ENCODE peak calls at places on chromosomes 11 and 22, in ten cellular contexts. G, K, X, I, C, B, A, M, N and T are unnamed samples.

GRCh38 chr22:49946612-49947295 is 13.8 kb upstream of the PIM3 start:
- DNase-seq in M (peak), N (no peak), I (no peak), K (no peak), G (no peak), X (no peak), C (no peak), A (no peak), B (no peak), T (no peak)

GRCh38 chr22:50444663-50445062 is 30.2 kb downstream of the SBF1 start:
- DNase-seq in C (peak), I (no peak), B (no peak), G (no peak), X (peak), N (peak), A (peak), K (no peak), M (peak), T (no peak)

GRCh38 chr22:42688241-42688913 is 32.3 kb downstream of the A4GALT start:
- DNase-seq in G (no peak), A (peak), X (peak), C (peak), N (peak), M (peak), I (no peak), K (no peak), B (no peak), T (peak)

GRCh38 chr11:132080121-132080520 is 709.7 kb downstream of the NTM start:
- DNase-seq in M (peak), I (no peak), X (no peak), N (no peak), B (no peak), A (peak), C (peak), G (no peak), K (no peak), T (no peak)

GRCh38 chr11:84714316-84714780 is 912.8 kb downstream of the DLG2 start:
- DNase-seq in M (peak), K (peak), A (peak), G (peak), I (no peak), C (no peak), N (peak), B (no peak), X (peak), T (no peak)

GRCh38 chr22:30327864-30328345 is 1.2 kb upstream of the TBC1D10A start:
- DNase-seq in N (no peak), G (no peak), B (no peak), M (peak), X (peak), C (no peak), A (no peak), K (no peak), I (no peak), T (no peak)

GRCh38 chr11:128662960-128663359 is 30.9 kb upstream of the FLI1 start:
- DNase-seq in X (no peak), G (no peak), C (no peak), M (no peak), I (no peak), K (no peak), A (no peak), B (no peak), N (no peak), T (no peak)

GRCh38 chr11:2466069-2466801 is 21.4 kb downstream of the KCNQ1 start:
- DNase-seq in A (no peak), M (no peak), I (no peak), N (no peak), C (no peak), B (peak), G (peak), K (no peak), X (no peak), T (peak)

GRCh38 chr22:50082961-50083461 is 2.2 kb downstream of the MLC1 start:
- DNase-seq in N (no peak), G (no peak), X (no peak), A (no peak), M (no peak), B (no peak), C (no peak), I (no peak), K (no peak), T (no peak)

GRCh38 chr11:45233121-45233803 is 52.9 kb downstream of the SYT13 start:
- DNase-seq in G (peak), M (peak), C (peak), N (peak), I (peak), X (peak), K (peak), B (peak), A (peak), T (no peak)

GRCh38 chr22:36433318-36434231 is 45.8 kb upstream of the MYH9 start:
- DNase-seq in A (no peak), N (no peak), X (no peak), G (no peak), I (no peak), M (no peak), K (no peak), B (no peak), C (no peak), T (no peak)

GRCh38 chr11:126161146-126161458 is 50.3 kb downstream of the RPUSD4 start:
- DNase-seq in M (no peak), B (no peak), N (no peak), X (no peak), A (no peak), K (no peak), C (no peak), I (no peak), G (no peak), T (no peak)

GRCh38 chr22:23289851-23290724 is 109.8 kb downstream of the BCR start:
- DNase-seq in C (peak), A (peak), B (peak), X (peak), I (peak), M (peak), K (peak), G (peak), N (peak), T (no peak)

GRCh38 chr11:95570845-95571244 is 218.7 kb downstream of the FAM76B start:
- DNase-seq in K (no peak), G (no peak), B (no peak), C (no peak), M (no peak), I (no peak), A (no peak), N (no peak), X (no peak), T (no peak)

GRCh38 chr22:29147241-29147919 is 58.3 kb upstream of the EMID1 start:
- DNase-seq in N (no peak), K (no peak), B (no peak), G (no peak), I (no peak), A (no peak), C (no peak), M (no peak), X (no peak), T (no peak)

GRCh38 chr22:46769706-46770105 is 7.3 kb downstream of the TBC1D22A start:
- DNase-seq in A (no peak), C (no peak), B (no peak), I (no peak), G (no peak), M (no peak), N (no peak), X (no peak), K (no peak), T (no peak)

GRCh38 chr11:72190581-72191205 is 1.2 kb upstream of the FOLR1 start:
- DNase-seq in K (no peak), X (no peak), G (no peak), I (no peak), C (no peak), N (no peak), M (no peak), B (no peak), A (no peak), T (no peak)

GRCh38 chr11:95584180-95584579 is 205.4 kb downstream of the FAM76B start:
- DNase-seq in C (peak), A (no peak), I (no peak), K (no peak), B (no peak), N (peak), G (no peak), M (peak), X (no peak), T (no peak)

GRCh38 chr22:18154821-18155390 is 4.9 kb downstream of the USP18 start:
- DNase-seq in B (no peak), N (peak), M (no peak), X (no peak), G (no peak), C (no peak), K (no peak), I (no peak), A (no peak), T (no peak)

GRCh38 chr11:84722583-84723108 is 904.5 kb downstream of the DLG2 start:
- DNase-seq in G (no peak), M (no peak), B (no peak), N (no peak), K (no peak), A (no peak), C (no peak), I (no peak), X (peak), T (no peak)

GRCh38 chr11:47538741-47539575 is 14.0 kb downstream of the CELF1 start:
- DNase-seq in C (no peak), M (no peak), G (no peak), N (no peak), K (no peak), B (no peak), X (no peak), A (no peak), I (no peak), T (no peak)

GRCh38 chr22:46761539-46762237 is 762 bp upstream of the TBC1D22A start:
- DNase-seq in B (no peak), M (no peak), X (no peak), I (no peak), C (no peak), N (no peak), K (peak), A (no peak), G (no peak), T (no peak)

GRCh38 chr11:76214186-76214585 is 7.9 kb upstream of the WNT11 start:
- DNase-seq in B (no peak), I (no peak), A (no peak), K (no peak), M (no peak), C (no peak), N (no peak), G (no peak), X (no peak), T (no peak)

GRCh38 chr22:36386900-36387663 is 685 bp downstream of the MYH9 start:
- DNase-seq in X (no peak), G (peak), A (no peak), K (no peak), N (peak), C (peak), I (no peak), B (peak), M (no peak), T (no peak)

GRCh38 chr22:46737105-46737975 is 712 bp downstream of the CERK start:
- DNase-seq in A (no peak), N (peak), G (peak), B (peak), C (peak), I (no peak), M (no peak), K (peak), X (no peak), T (no peak)

GRCh38 chr11:1931791-1932480 is 12.4 kb downstream of the TNNT3 start:
- DNase-seq in M (no peak), G (no peak), B (peak), N (no peak), K (no peak), C (no peak), A (no peak), I (no peak), X (no peak), T (peak)

GRCh38 chr11:126748097-126748756 is 252.3 kb downstream of the KIRREL3 start:
- DNase-seq in G (no peak), C (no peak), I (no peak), B (no peak), K (peak), N (no peak), M (no peak), A (no peak), X (no peak), T (no peak)

GRCh38 chr11:14642873-14643696 is 519 bp upstream of the PDE3B start:
- DNase-seq in K (no peak), C (no peak), A (no peak), X (peak), I (no peak), M (no peak), N (no peak), G (peak), B (no peak), T (no peak)

GRCh38 chr11:47998733-47999359 is 18.5 kb downstream of the PTPRJ start:
- DNase-seq in G (no peak), X (peak), M (no peak), B (no peak), N (no peak), I (no peak), A (no peak), K (no peak), C (no peak), T (no peak)

GRCh38 chr11:44564653-44565007 is 833 bp upstream of the CD82 start:
- DNase-seq in C (peak), K (no peak), N (peak), M (peak), I (no peak), B (no peak), G (no peak), X (no peak), A (peak), T (peak)

GRCh38 chr22:44067901-44068300 is 43.8 kb downstream of the PARVB start:
- DNase-seq in G (no peak), X (no peak), I (no peak), C (no peak), M (no peak), B (no peak), A (no peak), K (no peak), N (no peak), T (no peak)

GRCh38 chr22:29139965-29140782 is 65.5 kb upstream of the EMID1 start:
- DNase-seq in X (no peak), G (no peak), N (no peak), K (no peak), C (no peak), I (no peak), A (no peak), M (no peak), B (no peak), T (no peak)

GRCh38 chr11:27392715-27393114 is 29.7 kb upstream of the CCDC34 start:
- DNase-seq in K (no peak), C (peak), M (peak), I (no peak), X (peak), B (no peak), A (peak), N (peak), G (no peak), T (no peak)